ENCODE peak calls at places on chromosomes 16 and 17, in seven cellular contexts. One of them, this sample, is unnamed.

GRCh38 chr16:85750827-85751641 is at the start of gene C16orf74:
- DNase-seq in heart right ventricle: peak
- DNase-seq in stimulated activated CD8-positive, alpha-beta memory T cell treated with anti-CD3 and anti-CD28 coated beads, Interleukin-4, amount 100 ng/mL, for 48 hours: no peak
- DNase-seq in NCI-H2081: peak
- DNase-seq in NCI-H1436: peak
- DNase-seq in mucosa of gallbladder: peak
- DNase-seq in prostate gland: peak
- DNase-seq in this sample: no peak

GRCh38 chr17:42347198-42347597 is 41.0 kb downstream of the STAT3 start:
- DNase-seq in heart right ventricle: no peak
- DNase-seq in stimulated activated CD8-positive, alpha-beta memory T cell treated with anti-CD3 and anti-CD28 coated beads, Interleukin-4, amount 100 ng/mL, for 48 hours: peak
- DNase-seq in NCI-H2081: no peak
- DNase-seq in NCI-H1436: no peak
- DNase-seq in mucosa of gallbladder: peak
- DNase-seq in prostate gland: peak
- DNase-seq in this sample: no peak

GRCh38 chr16:57016831-57017230 is 27.5 kb downstream of the NLRC5 start:
- DNase-seq in heart right ventricle: no peak
- DNase-seq in stimulated activated CD8-positive, alpha-beta memory T cell treated with anti-CD3 and anti-CD28 coated beads, Interleukin-4, amount 100 ng/mL, for 48 hours: no peak
- DNase-seq in NCI-H2081: no peak
- DNase-seq in NCI-H1436: no peak
- DNase-seq in mucosa of gallbladder: no peak
- DNase-seq in prostate gland: no peak
- DNase-seq in this sample: no peak

GRCh38 chr17:37446027-37446426 is 39.3 kb downstream of the TADA2A start:
- DNase-seq in heart right ventricle: no peak
- DNase-seq in stimulated activated CD8-positive, alpha-beta memory T cell treated with anti-CD3 and anti-CD28 coated beads, Interleukin-4, amount 100 ng/mL, for 48 hours: no peak
- DNase-seq in NCI-H2081: no peak
- DNase-seq in NCI-H1436: no peak
- DNase-seq in mucosa of gallbladder: no peak
- DNase-seq in prostate gland: no peak
- DNase-seq in this sample: no peak

GRCh38 chr17:50514936-50515702 is 6.9 kb downstream of the MYCBPAP start:
- DNase-seq in heart right ventricle: peak
- DNase-seq in stimulated activated CD8-positive, alpha-beta memory T cell treated with anti-CD3 and anti-CD28 coated beads, Interleukin-4, amount 100 ng/mL, for 48 hours: no peak
- DNase-seq in NCI-H2081: no peak
- DNase-seq in NCI-H1436: no peak
- DNase-seq in mucosa of gallbladder: no peak
- DNase-seq in prostate gland: peak
- DNase-seq in this sample: no peak

GRCh38 chr16:61579195-61579594 is 457.0 kb downstream of the CDH8 start:
- DNase-seq in heart right ventricle: no peak
- DNase-seq in stimulated activated CD8-positive, alpha-beta memory T cell treated with anti-CD3 and anti-CD28 coated beads, Interleukin-4, amount 100 ng/mL, for 48 hours: no peak
- DNase-seq in NCI-H2081: no peak
- DNase-seq in NCI-H1436: no peak
- DNase-seq in mucosa of gallbladder: no peak
- DNase-seq in prostate gland: no peak
- DNase-seq in this sample: no peak

GRCh38 chr16:2474877-2475412 is at the start of gene TBC1D24:
- DNase-seq in heart right ventricle: peak
- DNase-seq in stimulated activated CD8-positive, alpha-beta memory T cell treated with anti-CD3 and anti-CD28 coated beads, Interleukin-4, amount 100 ng/mL, for 48 hours: peak
- DNase-seq in NCI-H2081: peak
- DNase-seq in NCI-H1436: peak
- DNase-seq in mucosa of gallbladder: peak
- DNase-seq in prostate gland: peak
- DNase-seq in this sample: peak

GRCh38 chr16:76970087-76970744 is 220.8 kb upstream of the MON1B start:
- DNase-seq in heart right ventricle: no peak
- DNase-seq in stimulated activated CD8-positive, alpha-beta memory T cell treated with anti-CD3 and anti-CD28 coated beads, Interleukin-4, amount 100 ng/mL, for 48 hours: no peak
- DNase-seq in NCI-H2081: no peak
- DNase-seq in NCI-H1436: no peak
- DNase-seq in mucosa of gallbladder: peak
- DNase-seq in prostate gland: no peak
- DNase-seq in this sample: no peak

GRCh38 chr16:84765606-84766580 is 53.9 kb upstream of the CRISPLD2 start:
- DNase-seq in heart right ventricle: no peak
- DNase-seq in stimulated activated CD8-positive, alpha-beta memory T cell treated with anti-CD3 and anti-CD28 coated beads, Interleukin-4, amount 100 ng/mL, for 48 hours: no peak
- DNase-seq in NCI-H2081: no peak
- DNase-seq in NCI-H1436: no peak
- DNase-seq in mucosa of gallbladder: no peak
- DNase-seq in prostate gland: no peak
- DNase-seq in this sample: no peak

GRCh38 chr16:70267516-70267915 is 15.8 kb upstream of the EXOSC6 start:
- DNase-seq in heart right ventricle: no peak
- DNase-seq in stimulated activated CD8-positive, alpha-beta memory T cell treated with anti-CD3 and anti-CD28 coated beads, Interleukin-4, amount 100 ng/mL, for 48 hours: peak
- DNase-seq in NCI-H2081: no peak
- DNase-seq in NCI-H1436: peak
- DNase-seq in mucosa of gallbladder: no peak
- DNase-seq in prostate gland: no peak
- DNase-seq in this sample: peak

GRCh38 chr17:50278526-50279180 is 4.4 kb downstream of the TMEM92 start:
- DNase-seq in heart right ventricle: no peak
- DNase-seq in stimulated activated CD8-positive, alpha-beta memory T cell treated with anti-CD3 and anti-CD28 coated beads, Interleukin-4, amount 100 ng/mL, for 48 hours: no peak
- DNase-seq in NCI-H2081: no peak
- DNase-seq in NCI-H1436: no peak
- DNase-seq in mucosa of gallbladder: no peak
- DNase-seq in prostate gland: no peak
- DNase-seq in this sample: no peak

GRCh38 chr16:70805380-70805779 is 4.4 kb upstream of the VAC14 start:
- DNase-seq in heart right ventricle: no peak
- DNase-seq in stimulated activated CD8-positive, alpha-beta memory T cell treated with anti-CD3 and anti-CD28 coated beads, Interleukin-4, amount 100 ng/mL, for 48 hours: no peak
- DNase-seq in NCI-H2081: no peak
- DNase-seq in NCI-H1436: no peak
- DNase-seq in mucosa of gallbladder: no peak
- DNase-seq in prostate gland: no peak
- DNase-seq in this sample: no peak

GRCh38 chr16:1745181-1745899 is 26.0 kb downstream of the NME3 start:
- DNase-seq in heart right ventricle: no peak
- DNase-seq in stimulated activated CD8-positive, alpha-beta memory T cell treated with anti-CD3 and anti-CD28 coated beads, Interleukin-4, amount 100 ng/mL, for 48 hours: no peak
- DNase-seq in NCI-H2081: no peak
- DNase-seq in NCI-H1436: no peak
- DNase-seq in mucosa of gallbladder: no peak
- DNase-seq in prostate gland: no peak
- DNase-seq in this sample: no peak

GRCh38 chr17:1399679-1400512 is at the start of gene YWHAE:
- DNase-seq in heart right ventricle: peak
- DNase-seq in stimulated activated CD8-positive, alpha-beta memory T cell treated with anti-CD3 and anti-CD28 coated beads, Interleukin-4, amount 100 ng/mL, for 48 hours: peak
- DNase-seq in NCI-H2081: peak
- DNase-seq in NCI-H1436: peak
- DNase-seq in mucosa of gallbladder: peak
- DNase-seq in prostate gland: peak
- DNase-seq in this sample: peak

GRCh38 chr17:54807331-54807730 is 93.3 kb upstream of the TOM1L1 start:
- DNase-seq in heart right ventricle: no peak
- DNase-seq in stimulated activated CD8-positive, alpha-beta memory T cell treated with anti-CD3 and anti-CD28 coated beads, Interleukin-4, amount 100 ng/mL, for 48 hours: no peak
- DNase-seq in NCI-H2081: no peak
- DNase-seq in NCI-H1436: no peak
- DNase-seq in mucosa of gallbladder: no peak
- DNase-seq in prostate gland: no peak
- DNase-seq in this sample: no peak

GRCh38 chr16:65176603-65177002 is 54.7 kb upstream of the CDH11 start:
- DNase-seq in heart right ventricle: peak
- DNase-seq in stimulated activated CD8-positive, alpha-beta memory T cell treated with anti-CD3 and anti-CD28 coated beads, Interleukin-4, amount 100 ng/mL, for 48 hours: no peak
- DNase-seq in NCI-H2081: no peak
- DNase-seq in NCI-H1436: no peak
- DNase-seq in mucosa of gallbladder: peak
- DNase-seq in prostate gland: no peak
- DNase-seq in this sample: no peak

GRCh38 chr16:87470332-87470731 is 22.5 kb downstream of the ZCCHC14 start:
- DNase-seq in heart right ventricle: no peak
- DNase-seq in stimulated activated CD8-positive, alpha-beta memory T cell treated with anti-CD3 and anti-CD28 coated beads, Interleukin-4, amount 100 ng/mL, for 48 hours: no peak
- DNase-seq in NCI-H2081: no peak
- DNase-seq in NCI-H1436: no peak
- DNase-seq in mucosa of gallbladder: no peak
- DNase-seq in prostate gland: no peak
- DNase-seq in this sample: no peak

GRCh38 chr17:1947229-1947742 is 77.8 kb downstream of the RTN4RL1 start:
- DNase-seq in heart right ventricle: peak
- DNase-seq in stimulated activated CD8-positive, alpha-beta memory T cell treated with anti-CD3 and anti-CD28 coated beads, Interleukin-4, amount 100 ng/mL, for 48 hours: no peak
- DNase-seq in NCI-H2081: no peak
- DNase-seq in NCI-H1436: no peak
- DNase-seq in mucosa of gallbladder: no peak
- DNase-seq in prostate gland: no peak
- DNase-seq in this sample: peak

GRCh38 chr17:40809721-40810421 is 10.1 kb upstream of the KRT28 start:
- DNase-seq in heart right ventricle: no peak
- DNase-seq in stimulated activated CD8-positive, alpha-beta memory T cell treated with anti-CD3 and anti-CD28 coated beads, Interleukin-4, amount 100 ng/mL, for 48 hours: no peak
- DNase-seq in NCI-H2081: no peak
- DNase-seq in NCI-H1436: no peak
- DNase-seq in mucosa of gallbladder: no peak
- DNase-seq in prostate gland: no peak
- DNase-seq in this sample: no peak

GRCh38 chr16:84532855-84533486 is 28.5 kb upstream of the MEAK7 start:
- DNase-seq in heart right ventricle: no peak
- DNase-seq in stimulated activated CD8-positive, alpha-beta memory T cell treated with anti-CD3 and anti-CD28 coated beads, Interleukin-4, amount 100 ng/mL, for 48 hours: no peak
- DNase-seq in NCI-H2081: no peak
- DNase-seq in NCI-H1436: no peak
- DNase-seq in mucosa of gallbladder: no peak
- DNase-seq in prostate gland: no peak
- DNase-seq in this sample: no peak

GRCh38 chr17:47913050-47913449 is 17.0 kb downstream of the SP2 start:
- DNase-seq in heart right ventricle: no peak
- DNase-seq in stimulated activated CD8-positive, alpha-beta memory T cell treated with anti-CD3 and anti-CD28 coated beads, Interleukin-4, amount 100 ng/mL, for 48 hours: no peak
- DNase-seq in NCI-H2081: no peak
- DNase-seq in NCI-H1436: no peak
- DNase-seq in mucosa of gallbladder: no peak
- DNase-seq in prostate gland: no peak
- DNase-seq in this sample: no peak

GRCh38 chr16:23274968-23275367 is 27.1 kb upstream of the SCNN1B start:
- DNase-seq in heart right ventricle: no peak
- DNase-seq in stimulated activated CD8-positive, alpha-beta memory T cell treated with anti-CD3 and anti-CD28 coated beads, Interleukin-4, amount 100 ng/mL, for 48 hours: no peak
- DNase-seq in NCI-H2081: peak
- DNase-seq in NCI-H1436: no peak
- DNase-seq in mucosa of gallbladder: no peak
- DNase-seq in prostate gland: no peak
- DNase-seq in this sample: no peak

GRCh38 chr17:59373879-59374495 is 42.5 kb downstream of the YPEL2 start:
- DNase-seq in heart right ventricle: no peak
- DNase-seq in stimulated activated CD8-positive, alpha-beta memory T cell treated with anti-CD3 and anti-CD28 coated beads, Interleukin-4, amount 100 ng/mL, for 48 hours: no peak
- DNase-seq in NCI-H2081: no peak
- DNase-seq in NCI-H1436: no peak
- DNase-seq in mucosa of gallbladder: no peak
- DNase-seq in prostate gland: no peak
- DNase-seq in this sample: no peak

GRCh38 chr16:24070851-24071250 is 185.3 kb upstream of the CACNG3 start:
- DNase-seq in heart right ventricle: no peak
- DNase-seq in stimulated activated CD8-positive, alpha-beta memory T cell treated with anti-CD3 and anti-CD28 coated beads, Interleukin-4, amount 100 ng/mL, for 48 hours: peak
- DNase-seq in NCI-H2081: no peak
- DNase-seq in NCI-H1436: peak
- DNase-seq in mucosa of gallbladder: no peak
- DNase-seq in prostate gland: no peak
- DNase-seq in this sample: peak

GRCh38 chr17:72512649-72513556 is 392.1 kb downstream of the SOX9 start:
- DNase-seq in heart right ventricle: no peak
- DNase-seq in stimulated activated CD8-positive, alpha-beta memory T cell treated with anti-CD3 and anti-CD28 coated beads, Interleukin-4, amount 100 ng/mL, for 48 hours: no peak
- DNase-seq in NCI-H2081: no peak
- DNase-seq in NCI-H1436: peak
- DNase-seq in mucosa of gallbladder: no peak
- DNase-seq in prostate gland: no peak
- DNase-seq in this sample: no peak